ENCODE peak calls at places on chromosomes 12 and 14, in nine cellular contexts. X, G, Q, W, L, K, B, H and C are unnamed samples.

GRCh38 chr12:123085730-123086487 is 65.0 kb downstream of the PITPNM2 start:
- DNase-seq in Q (peak; percentile 95), H (peak; percentile 36), L (no peak), X (no peak), W (no peak), G (peak; percentile 33), K (peak; percentile 62), B (peak; percentile 16), C (no peak)

GRCh38 chr12:68234140-68234539 is 8.5 kb upstream of the IL26 start:
- DNase-seq in K (no peak), X (no peak), H (no peak), L (no peak), W (no peak), B (no peak), Q (no peak), G (no peak), C (no peak)

GRCh38 chr12:106331594-106331993 is 26.0 kb upstream of the POLR3B start:
- DNase-seq in B (no peak), Q (no peak), H (no peak), L (no peak), G (no peak), X (no peak), K (no peak), W (no peak), C (no peak)

GRCh38 chr12:96487214-96487613 is 2.2 kb upstream of the CFAP54 start:
- DNase-seq in L (no peak), Q (no peak), W (no peak), K (no peak), G (no peak), X (no peak), H (peak; percentile 58), B (no peak), C (no peak)

GRCh38 chr12:2053675-2054070 is 886 bp downstream of the CACNA1C start:
- DNase-seq in K (peak; percentile 38), H (peak; percentile 74), B (no peak), L (no peak), Q (no peak), X (no peak), W (no peak), G (no peak), C (no peak)

GRCh38 chr12:89999699-90000505 is 291.3 kb upstream of the ATP2B1 start:
- DNase-seq in B (no peak), Q (no peak), X (no peak), W (no peak), G (no peak), H (peak; percentile 52), L (no peak), K (no peak), C (no peak)

GRCh38 chr12:71731439-71732356 is 23.0 kb upstream of the RAB21 start:
- DNase-seq in X (no peak), H (no peak), W (no peak), Q (peak; percentile 46), L (no peak), K (no peak), G (no peak), B (no peak), C (no peak)

GRCh38 chr12:63047146-63047545 is 103.9 kb downstream of the AVPR1A start:
- DNase-seq in L (no peak), H (no peak), Q (no peak), W (no peak), X (no peak), G (no peak), B (no peak), K (no peak), C (no peak)

GRCh38 chr12:50517456-50518048 is 12.8 kb downstream of the DIP2B start:
- DNase-seq in K (no peak), G (no peak), B (no peak), L (no peak), Q (no peak), W (peak; percentile 47), H (no peak), X (no peak), C (no peak)

GRCh38 chr12:6029401-6029800 is 84.3 kb upstream of the ANO2 start:
- DNase-seq in Q (no peak), W (no peak), L (no peak), B (no peak), X (no peak), K (no peak), G (no peak), H (no peak), C (no peak)

GRCh38 chr12:65941388-65941787 is 117.1 kb downstream of the HMGA2 start:
- DNase-seq in H (peak; percentile 59), G (no peak), Q (no peak), B (no peak), X (no peak), L (no peak), K (no peak), W (no peak), C (no peak)

GRCh38 chr12:3071107-3071506 is 6.1 kb upstream of the TSPAN9 start:
- DNase-seq in W (no peak), X (no peak), G (no peak), H (no peak), B (no peak), Q (no peak), L (no peak), K (no peak), C (no peak)

GRCh38 chr14:56172571-56172971 is 54.4 kb downstream of the PELI2 start:
- DNase-seq in W (no peak), K (no peak), B (no peak), H (peak; percentile 67), X (no peak), Q (no peak), L (no peak), G (no peak), C (no peak)